ENCODE peak calls at places on chromosomes 16 and 17, in eight cellular contexts. A, H, T, S, P, I, Y and F are unnamed samples.

GRCh38 chr17:16442594-16443389 is 27.4 kb downstream of the TRPV2 start:
- DNase-seq in I (no peak), S (peak; percentile 31), H (no peak), A (no peak), Y (no peak), P (no peak), T (no peak), F (peak; percentile 40)

GRCh38 chr16:79329163-79329521 is 271.4 kb downstream of the MAF start:
- DNase-seq in P (no peak), T (no peak), S (no peak), I (no peak), H (no peak), A (no peak), Y (no peak), F (no peak)

GRCh38 chr16:12231666-12232065 is 255.1 kb downstream of the SNX29 start:
- DNase-seq in I (no peak), P (no peak), Y (no peak), S (peak; percentile 90), A (no peak), H (no peak), T (no peak), F (peak; percentile 73)

GRCh38 chr16:22764662-22765302 is 49.2 kb upstream of the HS3ST2 start:
- DNase-seq in A (no peak), I (no peak), S (no peak), H (no peak), P (no peak), T (no peak), Y (no peak), F (no peak)

GRCh38 chr17:66724581-66725341 is 110.2 kb upstream of the CACNG5 start:
- DNase-seq in I (no peak), Y (no peak), T (no peak), A (no peak), P (no peak), H (no peak), S (peak; percentile 21), F (peak; percentile 66)

GRCh38 chr17:27572665-27573064 is 58.3 kb upstream of the LGALS9 start:
- DNase-seq in Y (no peak), T (no peak), A (no peak), S (peak; percentile 52), P (peak; percentile 68), I (no peak), H (peak; percentile 78), F (peak; percentile 29)

GRCh38 chr17:64920419-64921172 is 1.3 kb upstream of the LRRC37A3 start:
- DNase-seq in S (no peak), A (no peak), Y (no peak), I (no peak), H (no peak), T (peak; percentile 8), P (no peak), F (no peak)

GRCh38 chr16:10597184-10597583 is 16.8 kb upstream of the EMP2 start:
- DNase-seq in H (no peak), T (peak; percentile 32), P (no peak), A (no peak), S (no peak), I (no peak), Y (no peak), F (no peak)

GRCh38 chr16:51409001-51409675 is 258.1 kb upstream of the SALL1 start:
- DNase-seq in T (no peak), A (no peak), P (no peak), Y (no peak), H (no peak), S (no peak), I (no peak), F (peak; percentile 53)

GRCh38 chr16:66189951-66190350 is 176.5 kb upstream of the CDH5 start:
- DNase-seq in A (no peak), P (no peak), S (peak; percentile 82), H (no peak), I (no peak), T (no peak), Y (no peak), F (peak; percentile 91)

GRCh38 chr16:89749637-89750036 is 28.3 kb downstream of the ZNF276 start:
- DNase-seq in Y (no peak), I (no peak), A (no peak), P (no peak), S (no peak), H (no peak), T (no peak), F (no peak)

GRCh38 chr16:88405325-88406060 is 22.7 kb downstream of the ZNF469 start:
- DNase-seq in Y (peak; percentile 10), S (peak; percentile 44), T (no peak), H (no peak), I (no peak), P (no peak), A (no peak), F (peak; percentile 72)

GRCh38 chr17:41895617-41896016 is 23.1 kb downstream of the ACLY start:
- DNase-seq in P (no peak), S (peak; percentile 27), A (no peak), Y (no peak), I (no peak), H (no peak), T (no peak), F (peak; percentile 70)

GRCh38 chr16:4945560-4946502 is 8.9 kb upstream of the PPL start:
- DNase-seq in S (peak; percentile 65), H (no peak), I (no peak), T (no peak), P (no peak), A (no peak), Y (no peak), F (peak; percentile 19)

GRCh38 chr17:40109471-40109824 is 9.1 kb upstream of the NR1D1 start:
- DNase-seq in A (no peak), T (no peak), P (no peak), H (no peak), S (no peak), Y (no peak), I (no peak), F (no peak)

GRCh38 chr16:89319883-89320716 is 102.6 kb downstream of the ZNF778 start:
- DNase-seq in A (peak; percentile 70), S (peak; percentile 91), H (peak; percentile 57), T (no peak), P (peak; percentile 58), I (no peak), Y (no peak), F (peak; percentile 66)

GRCh38 chr17:73773702-73774101 is 129.5 kb upstream of the SDK2 start:
- DNase-seq in S (no peak), A (no peak), I (no peak), T (no peak), P (no peak), H (no peak), Y (no peak), F (peak; percentile 50)

GRCh38 chr17:80953471-80954315 is 37.9 kb upstream of the CHMP6 start:
- DNase-seq in A (no peak), I (no peak), Y (no peak), P (no peak), T (no peak), S (no peak), H (no peak), F (no peak)

GRCh38 chr17:231191-231965 is 49.9 kb upstream of the DOC2B start:
- DNase-seq in A (no peak), H (no peak), P (no peak), Y (no peak), T (no peak), S (no peak), I (no peak), F (no peak)

GRCh38 chr17:2122641-2123302 is 67.9 kb downstream of the HIC1 start:
- DNase-seq in S (peak; percentile 46), I (peak; percentile 36), H (no peak), Y (peak; percentile 54), P (no peak), A (peak; percentile 55), T (no peak), F (peak; percentile 76)

GRCh38 chr16:74024997-74025396 is 271.6 kb upstream of the PSMD7 start:
- DNase-seq in Y (no peak), T (no peak), H (no peak), S (no peak), P (no peak), A (no peak), I (no peak), F (no peak)

GRCh38 chr17:82687375-82687861 is 11.1 kb downstream of the RAB40B start:
- DNase-seq in P (no peak), Y (peak; percentile 38), I (no peak), A (no peak), S (no peak), H (no peak), T (no peak), F (no peak)

GRCh38 chr17:28396635-28397239 is 9.3 kb downstream of the SLC46A1 start:
- DNase-seq in A (no peak), T (no peak), Y (no peak), P (no peak), H (no peak), I (no peak), S (no peak), F (no peak)

GRCh38 chr16:88446061-88446460 is 7.0 kb upstream of the ZFPM1 start:
- DNase-seq in P (no peak), A (no peak), H (no peak), S (no peak), I (no peak), Y (no peak), T (no peak), F (no peak)

GRCh38 chr17:67272312-67273050 is 27.5 kb upstream of the HELZ start:
- DNase-seq in P (no peak), T (peak; percentile 29), I (no peak), H (no peak), S (no peak), Y (no peak), A (no peak), F (no peak)

GRCh38 chr17:6437466-6437865 is 2.5 kb upstream of the AIPL1 start:
- DNase-seq in A (no peak), Y (no peak), H (no peak), T (no peak), S (no peak), I (no peak), P (no peak), F (no peak)

GRCh38 chr17:72632026-72632684 is 460.3 kb downstream of the SLC39A11 start:
- DNase-seq in P (no peak), S (no peak), A (no peak), I (peak; percentile 73), H (no peak), Y (no peak), T (no peak), F (no peak)

GRCh38 chr16:50606431-50607050 is 58.3 kb downstream of the NKD1 start:
- DNase-seq in H (no peak), A (no peak), T (no peak), S (no peak), P (no peak), I (no peak), Y (peak; percentile 27), F (no peak)

GRCh38 chr17:46765491-46765890 is 53.0 kb downstream of the WNT3 start:
- DNase-seq in Y (no peak), H (no peak), T (no peak), A (no peak), S (no peak), P (no peak), I (no peak), F (no peak)

GRCh38 chr17:42142371-42142896 is 12.4 kb downstream of the RAB5C start:
- DNase-seq in S (peak; percentile 97), A (no peak), T (no peak), I (no peak), Y (no peak), P (no peak), H (no peak), F (peak; percentile 88)

GRCh38 chr16:56700195-56700594 is 17.9 kb downstream of the MT1X start:
- DNase-seq in Y (no peak), H (no peak), A (no peak), I (no peak), S (no peak), T (no peak), P (no peak), F (no peak)

GRCh38 chr17:29593546-29594440 is 861 bp downstream of the ANKRD13B start:
- DNase-seq in Y (no peak), P (peak; percentile 38), T (no peak), S (peak; percentile 37), A (no peak), I (peak; percentile 69), H (peak; percentile 43), F (no peak)

GRCh38 chr16:56989988-56990387 is 631 bp downstream of the NLRC5 start:
- DNase-seq in P (no peak), S (no peak), T (no peak), I (no peak), H (no peak), A (no peak), Y (no peak), F (no peak)

GRCh38 chr16:11087691-11088431 is 143.5 kb downstream of the CLEC16A start:
- DNase-seq in Y (no peak), I (no peak), P (no peak), S (peak; percentile 40), A (no peak), T (no peak), H (no peak), F (peak; percentile 15)